ENCODE peak calls at places on chromosomes 3 and 15, in seven cellular contexts. One of them, this sample, is unnamed.

GRCh38 chr15:81297147-81297572 is 26.8 kb downstream of the STARD5 start:
- DNase-seq in MCF 10A: peak
- DNase-seq in EL: peak
- DNase-seq in putamen: no peak
- DNase-seq in right lobe of liver: no peak
- DNase-seq in RPMI7951: peak
- DNase-seq in activated CD4-positive, alpha-beta T cell treated with anti-CD3 and anti-CD28 coated beads, Interleukin-2, amount 10 ng/mL, durations not matched to agents 7 days and 5 days: no peak
- DNase-seq in this sample: peak

GRCh38 chr3:58192076-58192475 is 18.7 kb downstream of the DNASE1L3 start:
- DNase-seq in RPMI7951: no peak
- DNase-seq in right lobe of liver: no peak
- DNase-seq in EL: no peak
- DNase-seq in putamen: no peak
- DNase-seq in MCF 10A: no peak
- DNase-seq in activated CD4-positive, alpha-beta T cell treated with anti-CD3 and anti-CD28 coated beads, Interleukin-2, amount 10 ng/mL, durations not matched to agents 7 days and 5 days: no peak
- DNase-seq in this sample: no peak

GRCh38 chr3:12681586-12682371 is 17.9 kb upstream of the RAF1 start:
- DNase-seq in right lobe of liver: no peak
- DNase-seq in EL: peak
- DNase-seq in activated CD4-positive, alpha-beta T cell treated with anti-CD3 and anti-CD28 coated beads, Interleukin-2, amount 10 ng/mL, durations not matched to agents 7 days and 5 days: no peak
- DNase-seq in putamen: peak
- DNase-seq in MCF 10A: peak
- DNase-seq in RPMI7951: peak
- DNase-seq in this sample: peak

GRCh38 chr15:98954411-98954810 is 53.2 kb downstream of the PGPEP1L start:
- DNase-seq in activated CD4-positive, alpha-beta T cell treated with anti-CD3 and anti-CD28 coated beads, Interleukin-2, amount 10 ng/mL, durations not matched to agents 7 days and 5 days: no peak
- DNase-seq in right lobe of liver: peak
- DNase-seq in RPMI7951: peak
- DNase-seq in putamen: peak
- DNase-seq in EL: peak
- DNase-seq in MCF 10A: no peak
- DNase-seq in this sample: peak

GRCh38 chr15:65400760-65401606 is 21.8 kb downstream of the IGDCC4 start:
- DNase-seq in RPMI7951: peak
- DNase-seq in EL: peak
- DNase-seq in putamen: no peak
- DNase-seq in MCF 10A: peak
- DNase-seq in right lobe of liver: no peak
- DNase-seq in activated CD4-positive, alpha-beta T cell treated with anti-CD3 and anti-CD28 coated beads, Interleukin-2, amount 10 ng/mL, durations not matched to agents 7 days and 5 days: peak
- DNase-seq in this sample: peak

GRCh38 chr3:171982829-171983228 is 56.5 kb upstream of the FNDC3B start:
- DNase-seq in EL: peak
- DNase-seq in RPMI7951: peak
- DNase-seq in MCF 10A: peak
- DNase-seq in activated CD4-positive, alpha-beta T cell treated with anti-CD3 and anti-CD28 coated beads, Interleukin-2, amount 10 ng/mL, durations not matched to agents 7 days and 5 days: no peak
- DNase-seq in putamen: no peak
- DNase-seq in right lobe of liver: no peak
- DNase-seq in this sample: peak

GRCh38 chr15:45112592-45113379 is 1.2 kb downstream of the DUOX2 start:
- DNase-seq in RPMI7951: no peak
- DNase-seq in MCF 10A: no peak
- DNase-seq in activated CD4-positive, alpha-beta T cell treated with anti-CD3 and anti-CD28 coated beads, Interleukin-2, amount 10 ng/mL, durations not matched to agents 7 days and 5 days: no peak
- DNase-seq in putamen: no peak
- DNase-seq in right lobe of liver: no peak
- DNase-seq in EL: no peak
- DNase-seq in this sample: no peak

GRCh38 chr3:137075020-137075419 is 117.2 kb downstream of the IL20RB start:
- DNase-seq in activated CD4-positive, alpha-beta T cell treated with anti-CD3 and anti-CD28 coated beads, Interleukin-2, amount 10 ng/mL, durations not matched to agents 7 days and 5 days: no peak
- DNase-seq in putamen: no peak
- DNase-seq in right lobe of liver: no peak
- DNase-seq in EL: no peak
- DNase-seq in MCF 10A: no peak
- DNase-seq in RPMI7951: no peak
- DNase-seq in this sample: no peak

GRCh38 chr3:120344349-120344748 is 4.8 kb downstream of the LRRC58 start:
- DNase-seq in RPMI7951: peak
- DNase-seq in putamen: no peak
- DNase-seq in EL: peak
- DNase-seq in activated CD4-positive, alpha-beta T cell treated with anti-CD3 and anti-CD28 coated beads, Interleukin-2, amount 10 ng/mL, durations not matched to agents 7 days and 5 days: peak
- DNase-seq in right lobe of liver: no peak
- DNase-seq in MCF 10A: no peak
- DNase-seq in this sample: peak

GRCh38 chr15:43186003-43186353 is 775 bp downstream of the CCNDBP1 start:
- DNase-seq in activated CD4-positive, alpha-beta T cell treated with anti-CD3 and anti-CD28 coated beads, Interleukin-2, amount 10 ng/mL, durations not matched to agents 7 days and 5 days: peak
- DNase-seq in putamen: peak
- DNase-seq in right lobe of liver: no peak
- DNase-seq in RPMI7951: no peak
- DNase-seq in EL: no peak
- DNase-seq in MCF 10A: peak
- DNase-seq in this sample: peak

GRCh38 chr3:171967137-171967783 is 72.1 kb upstream of the FNDC3B start:
- DNase-seq in EL: peak
- DNase-seq in putamen: no peak
- DNase-seq in right lobe of liver: no peak
- DNase-seq in activated CD4-positive, alpha-beta T cell treated with anti-CD3 and anti-CD28 coated beads, Interleukin-2, amount 10 ng/mL, durations not matched to agents 7 days and 5 days: no peak
- DNase-seq in RPMI7951: peak
- DNase-seq in MCF 10A: peak
- DNase-seq in this sample: peak

GRCh38 chr3:130935761-130936160 is 41.9 kb downstream of the ATP2C1 start:
- DNase-seq in right lobe of liver: no peak
- DNase-seq in EL: peak
- DNase-seq in RPMI7951: peak
- DNase-seq in activated CD4-positive, alpha-beta T cell treated with anti-CD3 and anti-CD28 coated beads, Interleukin-2, amount 10 ng/mL, durations not matched to agents 7 days and 5 days: no peak
- DNase-seq in putamen: no peak
- DNase-seq in MCF 10A: peak
- DNase-seq in this sample: peak

GRCh38 chr3:152197451-152197850 is 71.3 kb upstream of the MBNL1 start:
- DNase-seq in putamen: no peak
- DNase-seq in RPMI7951: peak
- DNase-seq in activated CD4-positive, alpha-beta T cell treated with anti-CD3 and anti-CD28 coated beads, Interleukin-2, amount 10 ng/mL, durations not matched to agents 7 days and 5 days: no peak
- DNase-seq in MCF 10A: no peak
- DNase-seq in EL: no peak
- DNase-seq in right lobe of liver: no peak
- DNase-seq in this sample: peak

GRCh38 chr3:23807161-23808015 is 1.6 kb downstream of the UBE2E1 start:
- DNase-seq in activated CD4-positive, alpha-beta T cell treated with anti-CD3 and anti-CD28 coated beads, Interleukin-2, amount 10 ng/mL, durations not matched to agents 7 days and 5 days: peak
- DNase-seq in EL: peak
- DNase-seq in putamen: no peak
- DNase-seq in RPMI7951: peak
- DNase-seq in MCF 10A: peak
- DNase-seq in right lobe of liver: no peak
- DNase-seq in this sample: peak

GRCh38 chr3:45975696-45976095 is 19.9 kb downstream of the FYCO1 start:
- DNase-seq in EL: no peak
- DNase-seq in activated CD4-positive, alpha-beta T cell treated with anti-CD3 and anti-CD28 coated beads, Interleukin-2, amount 10 ng/mL, durations not matched to agents 7 days and 5 days: no peak
- DNase-seq in putamen: no peak
- DNase-seq in MCF 10A: no peak
- DNase-seq in right lobe of liver: no peak
- DNase-seq in RPMI7951: no peak
- DNase-seq in this sample: no peak

GRCh38 chr15:42335074-42335473 is 24.2 kb upstream of the CAPN3 start:
- DNase-seq in right lobe of liver: no peak
- DNase-seq in EL: no peak
- DNase-seq in putamen: no peak
- DNase-seq in MCF 10A: no peak
- DNase-seq in RPMI7951: no peak
- DNase-seq in activated CD4-positive, alpha-beta T cell treated with anti-CD3 and anti-CD28 coated beads, Interleukin-2, amount 10 ng/mL, durations not matched to agents 7 days and 5 days: no peak
- DNase-seq in this sample: no peak

GRCh38 chr3:187025254-187025655 is 94.9 kb downstream of the ST6GAL1 start:
- DNase-seq in RPMI7951: no peak
- DNase-seq in right lobe of liver: no peak
- DNase-seq in EL: no peak
- DNase-seq in MCF 10A: no peak
- DNase-seq in putamen: no peak
- DNase-seq in activated CD4-positive, alpha-beta T cell treated with anti-CD3 and anti-CD28 coated beads, Interleukin-2, amount 10 ng/mL, durations not matched to agents 7 days and 5 days: peak
- DNase-seq in this sample: no peak

GRCh38 chr15:72604794-72605193 is 49.7 kb upstream of the GOLGA6B start:
- DNase-seq in EL: peak
- DNase-seq in RPMI7951: peak
- DNase-seq in putamen: no peak
- DNase-seq in MCF 10A: peak
- DNase-seq in right lobe of liver: no peak
- DNase-seq in activated CD4-positive, alpha-beta T cell treated with anti-CD3 and anti-CD28 coated beads, Interleukin-2, amount 10 ng/mL, durations not matched to agents 7 days and 5 days: no peak
- DNase-seq in this sample: peak

GRCh38 chr15:70062321-70062956 is 35.3 kb downstream of the TLE3 start:
- DNase-seq in putamen: peak
- DNase-seq in EL: peak
- DNase-seq in activated CD4-positive, alpha-beta T cell treated with anti-CD3 and anti-CD28 coated beads, Interleukin-2, amount 10 ng/mL, durations not matched to agents 7 days and 5 days: no peak
- DNase-seq in right lobe of liver: no peak
- DNase-seq in RPMI7951: peak
- DNase-seq in MCF 10A: no peak
- DNase-seq in this sample: peak

GRCh38 chr3:74469151-74469550 is 145.3 kb downstream of the CNTN3 start:
- DNase-seq in putamen: no peak
- DNase-seq in activated CD4-positive, alpha-beta T cell treated with anti-CD3 and anti-CD28 coated beads, Interleukin-2, amount 10 ng/mL, durations not matched to agents 7 days and 5 days: no peak
- DNase-seq in EL: peak
- DNase-seq in MCF 10A: no peak
- DNase-seq in right lobe of liver: no peak
- DNase-seq in RPMI7951: no peak
- DNase-seq in this sample: no peak

GRCh38 chr3:104291878-104292277 is 1074.8 kb upstream of the ALCAM start:
- DNase-seq in right lobe of liver: no peak
- DNase-seq in activated CD4-positive, alpha-beta T cell treated with anti-CD3 and anti-CD28 coated beads, Interleukin-2, amount 10 ng/mL, durations not matched to agents 7 days and 5 days: no peak
- DNase-seq in putamen: no peak
- DNase-seq in EL: peak
- DNase-seq in MCF 10A: no peak
- DNase-seq in RPMI7951: peak
- DNase-seq in this sample: peak

GRCh38 chr3:55198554-55198953 is 270.7 kb upstream of the LRTM1 start:
- DNase-seq in right lobe of liver: no peak
- DNase-seq in putamen: no peak
- DNase-seq in EL: peak
- DNase-seq in activated CD4-positive, alpha-beta T cell treated with anti-CD3 and anti-CD28 coated beads, Interleukin-2, amount 10 ng/mL, durations not matched to agents 7 days and 5 days: no peak
- DNase-seq in MCF 10A: no peak
- DNase-seq in RPMI7951: peak
- DNase-seq in this sample: peak

GRCh38 chr3:156675744-156676466 is 1.5 kb downstream of the TIPARP start:
- DNase-seq in RPMI7951: peak
- DNase-seq in MCF 10A: peak
- DNase-seq in putamen: no peak
- DNase-seq in activated CD4-positive, alpha-beta T cell treated with anti-CD3 and anti-CD28 coated beads, Interleukin-2, amount 10 ng/mL, durations not matched to agents 7 days and 5 days: peak
- DNase-seq in right lobe of liver: no peak
- DNase-seq in EL: peak
- DNase-seq in this sample: peak

GRCh38 chr15:75349851-75350588 is 3.2 kb downstream of the NEIL1 start:
- DNase-seq in MCF 10A: no peak
- DNase-seq in right lobe of liver: no peak
- DNase-seq in activated CD4-positive, alpha-beta T cell treated with anti-CD3 and anti-CD28 coated beads, Interleukin-2, amount 10 ng/mL, durations not matched to agents 7 days and 5 days: peak
- DNase-seq in RPMI7951: peak
- DNase-seq in EL: no peak
- DNase-seq in putamen: no peak
- DNase-seq in this sample: no peak

GRCh38 chr3:179068779-179069530 is 2.7 kb downstream of the ZMAT3 start:
- DNase-seq in RPMI7951: peak
- DNase-seq in activated CD4-positive, alpha-beta T cell treated with anti-CD3 and anti-CD28 coated beads, Interleukin-2, amount 10 ng/mL, durations not matched to agents 7 days and 5 days: peak
- DNase-seq in right lobe of liver: no peak
- DNase-seq in putamen: no peak
- DNase-seq in MCF 10A: peak
- DNase-seq in EL: peak
- DNase-seq in this sample: peak

GRCh38 chr3:77919244-77919643 is 879.3 kb downstream of the ROBO2 start:
- DNase-seq in EL: no peak
- DNase-seq in MCF 10A: no peak
- DNase-seq in RPMI7951: no peak
- DNase-seq in putamen: no peak
- DNase-seq in right lobe of liver: no peak
- DNase-seq in activated CD4-positive, alpha-beta T cell treated with anti-CD3 and anti-CD28 coated beads, Interleukin-2, amount 10 ng/mL, durations not matched to agents 7 days and 5 days: no peak
- DNase-seq in this sample: no peak

GRCh38 chr3:170585008-170585936 is 603 bp downstream of the SLC7A14 start:
- DNase-seq in MCF 10A: no peak
- DNase-seq in RPMI7951: no peak
- DNase-seq in putamen: no peak
- DNase-seq in activated CD4-positive, alpha-beta T cell treated with anti-CD3 and anti-CD28 coated beads, Interleukin-2, amount 10 ng/mL, durations not matched to agents 7 days and 5 days: no peak
- DNase-seq in right lobe of liver: peak
- DNase-seq in EL: peak
- DNase-seq in this sample: peak

GRCh38 chr3:112360574-112360973 is 27.6 kb downstream of the CD200 start:
- DNase-seq in right lobe of liver: no peak
- DNase-seq in putamen: no peak
- DNase-seq in EL: no peak
- DNase-seq in MCF 10A: peak
- DNase-seq in activated CD4-positive, alpha-beta T cell treated with anti-CD3 and anti-CD28 coated beads, Interleukin-2, amount 10 ng/mL, durations not matched to agents 7 days and 5 days: no peak
- DNase-seq in RPMI7951: no peak
- DNase-seq in this sample: peak

GRCh38 chr15:52337198-52337853 is 41.7 kb upstream of the MYO5C start:
- DNase-seq in right lobe of liver: no peak
- DNase-seq in putamen: no peak
- DNase-seq in EL: peak
- DNase-seq in activated CD4-positive, alpha-beta T cell treated with anti-CD3 and anti-CD28 coated beads, Interleukin-2, amount 10 ng/mL, durations not matched to agents 7 days and 5 days: no peak
- DNase-seq in RPMI7951: peak
- DNase-seq in MCF 10A: peak
- DNase-seq in this sample: peak

GRCh38 chr3:114624676-114625181 is 330.9 kb downstream of the TIGIT start:
- DNase-seq in RPMI7951: peak
- DNase-seq in EL: peak
- DNase-seq in MCF 10A: peak
- DNase-seq in putamen: peak
- DNase-seq in activated CD4-positive, alpha-beta T cell treated with anti-CD3 and anti-CD28 coated beads, Interleukin-2, amount 10 ng/mL, durations not matched to agents 7 days and 5 days: no peak
- DNase-seq in right lobe of liver: peak
- DNase-seq in this sample: peak

GRCh38 chr15:79296583-79296982 is 14.1 kb downstream of the ANKRD34C start:
- DNase-seq in right lobe of liver: no peak
- DNase-seq in RPMI7951: no peak
- DNase-seq in MCF 10A: no peak
- DNase-seq in EL: no peak
- DNase-seq in activated CD4-positive, alpha-beta T cell treated with anti-CD3 and anti-CD28 coated beads, Interleukin-2, amount 10 ng/mL, durations not matched to agents 7 days and 5 days: no peak
- DNase-seq in putamen: no peak
- DNase-seq in this sample: no peak

GRCh38 chr3:29313981-29314726 is 33.3 kb downstream of the RBMS3 start:
- DNase-seq in activated CD4-positive, alpha-beta T cell treated with anti-CD3 and anti-CD28 coated beads, Interleukin-2, amount 10 ng/mL, durations not matched to agents 7 days and 5 days: no peak
- DNase-seq in EL: no peak
- DNase-seq in putamen: no peak
- DNase-seq in MCF 10A: no peak
- DNase-seq in right lobe of liver: no peak
- DNase-seq in RPMI7951: no peak
- DNase-seq in this sample: no peak

GRCh38 chr3:112120485-112120836 is 12.6 kb downstream of the GCSAM start:
- DNase-seq in EL: no peak
- DNase-seq in MCF 10A: no peak
- DNase-seq in RPMI7951: no peak
- DNase-seq in activated CD4-positive, alpha-beta T cell treated with anti-CD3 and anti-CD28 coated beads, Interleukin-2, amount 10 ng/mL, durations not matched to agents 7 days and 5 days: peak
- DNase-seq in putamen: no peak
- DNase-seq in right lobe of liver: no peak
- DNase-seq in this sample: no peak

GRCh38 chr15:40330368-40330836 is 6.9 kb downstream of the INAFM2 start:
- DNase-seq in EL: no peak
- DNase-seq in activated CD4-positive, alpha-beta T cell treated with anti-CD3 and anti-CD28 coated beads, Interleukin-2, amount 10 ng/mL, durations not matched to agents 7 days and 5 days: no peak
- DNase-seq in putamen: no peak
- DNase-seq in right lobe of liver: no peak
- DNase-seq in MCF 10A: no peak
- DNase-seq in RPMI7951: peak
- DNase-seq in this sample: peak

This sample was measured in M059J.